ENCODE peak calls at places on chromosome 9, in eight cellular contexts. R is T-helper 2 cell, C is lower lobe of right lung, G is BJ, M is endothelial cell, J is glutamatergic neuron, X is kidney glomerular epithelial cell, T is SHP77. E is an unnamed sample.
A peak's percentile ranks its signal among the peaks of the same experiment; 100 is the strongest.

GRCh38 chr9:121226186-121226585 is 24.5 kb upstream of the RAB14 start:
- DNase-seq in R (no peak), C (no peak), G (no peak), M (no peak), J (no peak), X (no peak), T (no peak), E (no peak)

GRCh38 chr9:76798527-76798926 is 34.3 kb downstream of the PCA3 start:
- DNase-seq in R (no peak), C (no peak), G (no peak), M (no peak), J (no peak), X (no peak), T (no peak), E (no peak)

GRCh38 chr9:36445800-36446361 is 45.8 kb upstream of the RNF38 start:
- DNase-seq in R (no peak), C (no peak), G (no peak), M (no peak), J (no peak), X (no peak), T (no peak), E (no peak)

GRCh38 chr9:4196886-4197285 is 103.0 kb downstream of the GLIS3 start:
- DNase-seq in R (no peak), C (no peak), G (no peak), M (no peak), J (no peak), X (no peak), T (no peak), E (no peak)

GRCh38 chr9:114366334-114367128 is 21.3 kb downstream of the AKNA start:
- DNase-seq in R (peak; percentile 76), C (no peak), G (peak; percentile 88), M (no peak), J (no peak), X (peak; percentile 94), T (no peak), E (no peak)

GRCh38 chr9:135215571-135216161 is 128.2 kb downstream of the OLFM1 start:
- DNase-seq in R (no peak), C (peak; percentile 61), G (no peak), M (no peak), J (no peak), X (no peak), T (peak; percentile 29), E (no peak)

GRCh38 chr9:95239071-95239470 is 78.4 kb downstream of the FANCC start:
- DNase-seq in R (no peak), C (no peak), G (no peak), M (no peak), J (no peak), X (no peak), T (no peak), E (no peak)

GRCh38 chr9:82168585-82168984 is 180.0 kb downstream of the SPATA31D1 start:
- DNase-seq in R (no peak), C (no peak), G (no peak), M (no peak), J (no peak), X (peak; percentile 51), T (no peak), E (no peak)

GRCh38 chr9:69204378-69204777 is 30.3 kb downstream of the TJP2 start:
- DNase-seq in R (no peak), C (no peak), G (no peak), M (no peak), J (no peak), X (no peak), T (no peak), E (no peak)

GRCh38 chr9:127567119-127567897 is 44.8 kb upstream of the STXBP1 start:
- DNase-seq in R (no peak), C (peak; percentile 85), G (no peak), M (peak; percentile 36), J (peak; percentile 39), X (no peak), T (no peak), E (no peak)

GRCh38 chr9:117744856-117745389 is 40.7 kb downstream of the TLR4 start:
- DNase-seq in R (no peak), C (peak; percentile 46), G (no peak), M (peak; percentile 5), J (peak; percentile 64), X (no peak), T (no peak), E (no peak)

GRCh38 chr9:138043061-138043410 is 165.5 kb downstream of the CACNA1B start:
- DNase-seq in R (no peak), C (no peak), G (no peak), M (no peak), J (no peak), X (no peak), T (no peak), E (no peak)

GRCh38 chr9:71487046-71487445 is 281.3 kb downstream of the CEMIP2 start:
- DNase-seq in R (no peak), C (no peak), G (peak; percentile 38), M (no peak), J (no peak), X (no peak), T (no peak), E (no peak)

GRCh38 chr9:113597390-113598241 is 134.1 kb downstream of the RGS3 start:
- DNase-seq in R (no peak), C (peak; percentile 37), G (no peak), M (no peak), J (no peak), X (no peak), T (no peak), E (no peak)

GRCh38 chr9:128045876-128046275 is 21.2 kb downstream of the NAIF1 start:
- DNase-seq in R (no peak), C (no peak), G (no peak), M (no peak), J (no peak), X (no peak), T (no peak), E (no peak)

GRCh38 chr9:112761912-112762651 is 11.5 kb downstream of the SNX30 start:
- DNase-seq in R (no peak), C (no peak), G (no peak), M (no peak), J (no peak), X (no peak), T (no peak), E (no peak)

GRCh38 chr9:117927354-117927753 is 223.2 kb downstream of the TLR4 start:
- DNase-seq in R (no peak), C (no peak), G (no peak), M (no peak), J (no peak), X (no peak), T (no peak), E (no peak)

GRCh38 chr9:33440609-33441008 is 6.8 kb downstream of the AQP3 start:
- DNase-seq in R (no peak), C (no peak), G (no peak), M (no peak), J (no peak), X (no peak), T (no peak), E (no peak)

GRCh38 chr9:12875216-12875615 is 100.4 kb downstream of the LURAP1L start:
- DNase-seq in R (no peak), C (no peak), G (peak; percentile 9), M (no peak), J (no peak), X (no peak), T (no peak), E (no peak)

GRCh38 chr9:38062498-38063362 is 6.3 kb downstream of the SHB start:
- DNase-seq in R (no peak), C (no peak), G (no peak), M (no peak), J (no peak), X (peak; percentile 56), T (no peak), E (no peak)

GRCh38 chr9:91273853-91274552 is 87.7 kb downstream of the AUH start:
- DNase-seq in R (no peak), C (no peak), G (no peak), M (no peak), J (no peak), X (peak; percentile 43), T (no peak), E (no peak)

GRCh38 chr9:89821081-89821480 is 216.3 kb downstream of the GADD45G start:
- DNase-seq in R (no peak), C (no peak), G (no peak), M (no peak), J (no peak), X (peak; percentile 26), T (no peak), E (no peak)

GRCh38 chr9:134660407-134660806 is 18.8 kb downstream of the COL5A1 start:
- DNase-seq in R (no peak), C (no peak), G (no peak), M (no peak), J (no peak), X (no peak), T (no peak), E (no peak)

GRCh38 chr9:137269231-137269772 is 8.2 kb upstream of the TOR4A start:
- DNase-seq in R (no peak), C (peak; percentile 84), G (peak; percentile 51), M (no peak), J (no peak), X (no peak), T (no peak), E (no peak)

GRCh38 chr9:108053555-108054061 is 564.0 kb upstream of the KLF4 start:
- DNase-seq in R (no peak), C (peak; percentile 56), G (no peak), M (no peak), J (peak; percentile 18), X (peak; percentile 68), T (no peak), E (no peak)

GRCh38 chr9:110942522-110942921 is 95.7 kb downstream of the LPAR1 start:
- DNase-seq in R (no peak), C (no peak), G (no peak), M (no peak), J (no peak), X (peak; percentile 27), T (no peak), E (no peak)

GRCh38 chr9:125601986-125602385 is 105.0 kb downstream of the MAPKAP1 start:
- DNase-seq in R (no peak), C (no peak), G (no peak), M (no peak), J (no peak), X (peak; percentile 10), T (no peak), E (no peak)

GRCh38 chr9:134617836-134618162 is 23.8 kb upstream of the COL5A1 start:
- DNase-seq in R (no peak), C (peak; percentile 20), G (no peak), M (no peak), J (no peak), X (no peak), T (no peak), E (no peak)

GRCh38 chr9:68653141-68653595 is 51.9 kb upstream of the PIP5K1B start:
- DNase-seq in R (no peak), C (no peak), G (no peak), M (no peak), J (no peak), X (no peak), T (no peak), E (no peak)

GRCh38 chr9:33921967-33922895 is 105.3 kb downstream of the UBE2R2 start:
- DNase-seq in R (no peak), C (no peak), G (no peak), M (peak; percentile 60), J (peak; percentile 67), X (no peak), T (no peak), E (peak; percentile 41)

GRCh38 chr9:113591899-113592625 is 128.5 kb downstream of the RGS3 start:
- DNase-seq in R (no peak), C (peak; percentile 15), G (no peak), M (no peak), J (peak; percentile 7), X (no peak), T (no peak), E (no peak)

GRCh38 chr9:80369641-80370040 is 797.9 kb downstream of the TLE4 start:
- DNase-seq in R (no peak), C (no peak), G (no peak), M (no peak), J (no peak), X (no peak), T (no peak), E (no peak)

GRCh38 chr9:89498845-89499480 is 1.1 kb upstream of the SEMA4D start:
- DNase-seq in R (peak; percentile 68), C (no peak), G (no peak), M (no peak), J (no peak), X (no peak), T (no peak), E (no peak)